ENCODE peak calls at places on chromosomes 13 and 19, in eight cellular contexts. One of them, this sample, is unnamed.

GRCh38 chr19:6773323-6773931 is 919 bp downstream of the VAV1 start:
- DNase-seq in AG10803: no peak
- DNase-seq in PC-3: no peak
- DNase-seq in AG04449: no peak
- DNase-seq in cardiac muscle cell: no peak
- DNase-seq in AG04450: no peak
- DNase-seq in GM23338: peak
- DNase-seq in BE2C: no peak
- DNase-seq in this sample: no peak

GRCh38 chr13:32125746-32126145 is 94.2 kb downstream of the FRY start:
- DNase-seq in PC-3: peak
- DNase-seq in AG04449: no peak
- DNase-seq in AG04450: no peak
- DNase-seq in GM23338: no peak
- DNase-seq in AG10803: peak
- DNase-seq in BE2C: no peak
- DNase-seq in cardiac muscle cell: peak
- DNase-seq in this sample: no peak

GRCh38 chr13:110664074-110664473 is 41.8 kb downstream of the CARS2 start:
- DNase-seq in AG04449: no peak
- DNase-seq in AG10803: no peak
- DNase-seq in PC-3: no peak
- DNase-seq in cardiac muscle cell: no peak
- DNase-seq in AG04450: no peak
- DNase-seq in BE2C: no peak
- DNase-seq in GM23338: no peak
- DNase-seq in this sample: no peak

GRCh38 chr13:37414667-37415066 is 183.9 kb downstream of the POSTN start:
- DNase-seq in AG04449: no peak
- DNase-seq in PC-3: no peak
- DNase-seq in AG10803: no peak
- DNase-seq in GM23338: peak
- DNase-seq in AG04450: no peak
- DNase-seq in BE2C: no peak
- DNase-seq in cardiac muscle cell: no peak
- DNase-seq in this sample: no peak

GRCh38 chr19:44753932-44754742 is 5.6 kb downstream of the BCL3 start:
- DNase-seq in cardiac muscle cell: peak
- DNase-seq in GM23338: peak
- DNase-seq in AG10803: peak
- DNase-seq in BE2C: peak
- DNase-seq in PC-3: peak
- DNase-seq in AG04450: no peak
- DNase-seq in AG04449: no peak
- DNase-seq in this sample: peak

GRCh38 chr13:24053505-24054251 is 106.8 kb upstream of the SPATA13 start:
- DNase-seq in PC-3: peak
- DNase-seq in GM23338: peak
- DNase-seq in AG04450: no peak
- DNase-seq in cardiac muscle cell: peak
- DNase-seq in AG04449: no peak
- DNase-seq in AG10803: peak
- DNase-seq in BE2C: peak
- DNase-seq in this sample: peak

GRCh38 chr19:7673995-7674667 is 2.8 kb upstream of the MCEMP1 start:
- DNase-seq in AG10803: peak
- DNase-seq in GM23338: peak
- DNase-seq in AG04449: no peak
- DNase-seq in AG04450: no peak
- DNase-seq in cardiac muscle cell: peak
- DNase-seq in BE2C: peak
- DNase-seq in PC-3: peak
- DNase-seq in this sample: peak

GRCh38 chr13:105925496-105925895 is 610.0 kb downstream of the EFNB2 start:
- DNase-seq in AG04449: no peak
- DNase-seq in GM23338: no peak
- DNase-seq in PC-3: peak
- DNase-seq in BE2C: no peak
- DNase-seq in AG04450: no peak
- DNase-seq in AG10803: peak
- DNase-seq in cardiac muscle cell: peak
- DNase-seq in this sample: no peak

GRCh38 chr13:88022826-88023225 is 351.7 kb downstream of the SLITRK5 start:
- DNase-seq in BE2C: no peak
- DNase-seq in AG04449: no peak
- DNase-seq in AG10803: peak
- DNase-seq in AG04450: no peak
- DNase-seq in GM23338: no peak
- DNase-seq in cardiac muscle cell: peak
- DNase-seq in PC-3: no peak
- DNase-seq in this sample: no peak

GRCh38 chr19:40605201-40605971 is 4.2 kb downstream of the LTBP4 start:
- DNase-seq in AG04450: no peak
- DNase-seq in PC-3: peak
- DNase-seq in cardiac muscle cell: peak
- DNase-seq in AG04449: no peak
- DNase-seq in AG10803: peak
- DNase-seq in GM23338: peak
- DNase-seq in BE2C: peak
- DNase-seq in this sample: peak

GRCh38 chr19:48969276-48970138 is 4.4 kb downstream of the FTL start:
- DNase-seq in PC-3: no peak
- DNase-seq in BE2C: peak
- DNase-seq in AG10803: no peak
- DNase-seq in cardiac muscle cell: no peak
- DNase-seq in AG04450: no peak
- DNase-seq in GM23338: peak
- DNase-seq in AG04449: no peak
- DNase-seq in this sample: no peak

GRCh38 chr19:13986348-13986904 is 19.7 kb downstream of the RFX1 start:
- DNase-seq in AG04449: no peak
- DNase-seq in GM23338: peak
- DNase-seq in cardiac muscle cell: peak
- DNase-seq in AG04450: peak
- DNase-seq in BE2C: peak
- DNase-seq in PC-3: no peak
- DNase-seq in AG10803: peak
- DNase-seq in this sample: peak

GRCh38 chr19:40465025-40465780 is at the start of gene BLVRB:
- DNase-seq in AG04450: no peak
- DNase-seq in GM23338: peak
- DNase-seq in PC-3: peak
- DNase-seq in cardiac muscle cell: peak
- DNase-seq in AG04449: peak
- DNase-seq in AG10803: peak
- DNase-seq in BE2C: no peak
- DNase-seq in this sample: no peak

GRCh38 chr19:5032101-5032967 is 63.4 kb downstream of the KDM4B start:
- DNase-seq in GM23338: no peak
- DNase-seq in AG10803: no peak
- DNase-seq in BE2C: no peak
- DNase-seq in PC-3: no peak
- DNase-seq in cardiac muscle cell: no peak
- DNase-seq in AG04449: no peak
- DNase-seq in AG04450: no peak
- DNase-seq in this sample: no peak

GRCh38 chr19:6092329-6093286 is 17.7 kb downstream of the RFX2 start:
- DNase-seq in AG04449: no peak
- DNase-seq in PC-3: peak
- DNase-seq in AG04450: no peak
- DNase-seq in GM23338: peak
- DNase-seq in cardiac muscle cell: peak
- DNase-seq in BE2C: peak
- DNase-seq in AG10803: peak
- DNase-seq in this sample: peak

GRCh38 chr13:45548281-45548680 is 67.3 kb downstream of the ERICH6B start:
- DNase-seq in PC-3: no peak
- DNase-seq in AG04449: no peak
- DNase-seq in AG10803: no peak
- DNase-seq in GM23338: peak
- DNase-seq in BE2C: no peak
- DNase-seq in cardiac muscle cell: no peak
- DNase-seq in AG04450: no peak
- DNase-seq in this sample: no peak

GRCh38 chr13:29664591-29664990 is 69.1 kb upstream of the SLC7A1 start:
- DNase-seq in AG04449: no peak
- DNase-seq in BE2C: no peak
- DNase-seq in AG04450: no peak
- DNase-seq in PC-3: no peak
- DNase-seq in GM23338: no peak
- DNase-seq in AG10803: no peak
- DNase-seq in cardiac muscle cell: no peak
- DNase-seq in this sample: no peak

GRCh38 chr13:71751074-71751473 is 115.9 kb downstream of the DACH1 start:
- DNase-seq in AG04450: no peak
- DNase-seq in AG04449: no peak
- DNase-seq in AG10803: no peak
- DNase-seq in GM23338: no peak
- DNase-seq in BE2C: peak
- DNase-seq in PC-3: no peak
- DNase-seq in cardiac muscle cell: no peak
- DNase-seq in this sample: no peak

GRCh38 chr19:50478901-50479715 is 2.5 kb upstream of the GARIN5A start:
- DNase-seq in AG04450: no peak
- DNase-seq in PC-3: peak
- DNase-seq in GM23338: peak
- DNase-seq in AG10803: peak
- DNase-seq in AG04449: no peak
- DNase-seq in cardiac muscle cell: peak
- DNase-seq in BE2C: peak
- DNase-seq in this sample: no peak
- TF ChIP-seq CTCF in AG04450: peak
- TF ChIP-seq CTCF in PC-3: peak
- TF ChIP-seq CTCF in GM23338: peak
- TF ChIP-seq CTCF in AG10803: peak
- TF ChIP-seq CTCF in AG04449: peak
- TF ChIP-seq CTCF in cardiac muscle cell: peak
- TF ChIP-seq CTCF in BE2C: peak
- TF ChIP-seq CTCF in this sample: no peak

DNA sequence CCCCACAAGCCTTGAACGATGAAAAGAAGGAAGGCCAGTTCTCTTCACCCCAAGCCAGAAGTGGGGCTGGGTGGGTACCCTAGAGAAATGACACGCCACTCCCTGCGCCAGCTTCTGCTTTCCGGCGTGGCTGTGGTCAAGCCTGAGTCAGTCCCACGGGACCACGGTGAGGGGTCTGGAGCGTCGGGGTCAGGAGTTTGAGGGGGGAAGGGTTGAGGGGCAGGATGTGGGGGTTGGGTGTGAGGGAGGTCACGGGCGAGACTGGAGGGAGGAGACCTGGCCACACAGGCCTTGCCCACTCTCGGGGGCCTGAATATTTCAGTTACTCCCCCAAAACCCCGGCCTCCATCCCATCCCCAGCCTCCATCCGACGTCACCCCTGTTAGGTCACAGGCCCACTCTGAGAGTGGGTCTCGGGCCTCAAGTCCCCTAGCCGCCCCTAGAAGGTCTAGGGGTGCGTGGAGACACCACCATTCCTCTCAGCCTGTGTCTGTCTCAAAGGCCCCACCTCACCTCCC is 500 bp upstream of the IFI30 start:
- DNase-seq in AG04450: no peak
- DNase-seq in cardiac muscle cell: peak
- DNase-seq in PC-3: no peak
- DNase-seq in AG10803: no peak
- DNase-seq in BE2C: no peak
- DNase-seq in GM23338: no peak
- DNase-seq in AG04449: no peak
- DNase-seq in this sample: no peak
- H3K4me3 ChIP-seq in AG04450: peak
- H3K4me3 ChIP-seq in cardiac muscle cell: no peak
- H3K4me3 ChIP-seq in PC-3: peak
- H3K4me3 ChIP-seq in AG10803: peak
- H3K4me3 ChIP-seq in BE2C: peak
- H3K4me3 ChIP-seq in GM23338: peak
- H3K4me3 ChIP-seq in AG04449: peak
- H3K4me3 ChIP-seq in this sample: peak

DNA sequence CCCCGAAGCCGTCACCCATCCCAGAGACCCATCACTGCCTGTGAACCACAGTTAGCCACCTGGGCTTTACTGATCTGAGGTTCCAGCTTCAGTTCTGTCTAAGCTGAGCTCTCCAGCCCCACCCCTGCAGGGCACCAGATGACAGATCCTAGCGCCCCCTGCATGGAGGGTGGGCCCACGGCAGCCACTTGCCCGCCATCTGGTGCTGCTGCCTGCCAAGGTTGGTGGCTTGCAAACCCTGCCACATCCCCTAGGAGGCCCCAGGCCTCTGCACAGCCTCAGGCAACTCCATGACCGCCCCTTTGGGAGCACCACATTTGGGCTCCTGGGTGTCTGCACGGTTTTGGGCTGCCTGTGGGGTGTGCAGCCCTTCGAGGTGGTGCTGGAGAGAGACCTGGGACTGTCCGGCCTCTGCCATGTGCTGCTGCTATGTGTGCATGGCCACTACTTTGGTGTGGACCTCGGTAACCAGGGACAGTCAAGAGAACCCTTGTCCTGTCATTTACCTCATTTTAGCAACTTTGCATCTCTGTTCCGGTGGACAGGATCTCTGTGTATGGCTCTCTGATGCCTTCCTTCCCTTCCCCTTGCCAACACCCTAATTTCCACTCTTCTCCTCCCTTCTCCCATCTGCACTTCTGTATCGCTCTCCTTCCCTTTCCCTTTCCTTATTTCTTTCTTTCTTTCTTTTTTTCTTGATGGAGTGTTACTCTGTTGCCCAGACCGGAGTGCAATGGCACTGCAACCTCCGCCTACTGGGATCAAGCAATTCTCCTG is 17.4 kb upstream of the SDHAF1 start:
- DNase-seq in cardiac muscle cell: no peak
- DNase-seq in AG04450: no peak
- DNase-seq in AG04449: no peak
- DNase-seq in GM23338: peak
- DNase-seq in AG10803: no peak
- DNase-seq in BE2C: peak
- DNase-seq in PC-3: no peak
- DNase-seq in this sample: no peak
- TF ChIP-seq CTCF in cardiac muscle cell: peak
- TF ChIP-seq CTCF in AG04450: no peak
- TF ChIP-seq CTCF in AG04449: no peak
- TF ChIP-seq CTCF in GM23338: peak
- TF ChIP-seq CTCF in AG10803: no peak
- TF ChIP-seq CTCF in BE2C: peak
- TF ChIP-seq CTCF in PC-3: peak
- TF ChIP-seq CTCF in this sample: no peak

DNA sequence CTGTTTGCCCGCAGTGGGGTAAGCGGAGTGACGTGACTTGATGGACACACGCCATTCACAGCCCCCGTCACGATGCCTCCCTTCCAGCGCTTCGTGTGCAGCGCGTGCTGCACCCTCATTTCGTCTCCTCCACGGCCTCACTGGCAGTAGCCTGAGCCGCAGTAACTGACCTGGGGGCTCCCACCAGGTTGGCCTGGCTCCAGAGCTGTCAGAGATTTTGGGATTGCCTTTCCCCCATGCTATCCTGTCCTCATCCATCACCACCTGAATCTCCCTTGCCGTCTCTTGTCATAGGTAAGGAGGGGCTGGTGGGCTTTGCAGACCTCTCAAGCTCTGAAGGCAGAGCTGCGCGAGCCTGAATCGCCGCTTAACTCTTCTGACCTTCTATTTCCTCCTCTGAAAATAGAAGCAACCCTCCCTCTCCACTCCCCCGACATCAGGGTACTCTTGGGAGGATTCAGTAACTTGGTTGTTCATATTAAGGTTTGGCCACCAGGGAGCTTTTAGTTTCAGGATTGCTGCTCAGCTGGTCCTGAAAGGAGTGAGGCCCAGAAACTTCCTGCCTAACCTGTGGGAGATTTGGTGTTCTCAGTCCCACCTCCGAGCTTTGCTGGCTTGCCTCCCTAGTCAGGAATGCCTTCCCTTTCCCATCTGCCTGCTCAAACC is 27.9 kb downstream of the SIGLEC5 start:
- DNase-seq in GM23338: peak
- DNase-seq in BE2C: no peak
- DNase-seq in PC-3: no peak
- DNase-seq in AG04450: no peak
- DNase-seq in AG10803: no peak
- DNase-seq in cardiac muscle cell: no peak
- DNase-seq in AG04449: no peak
- DNase-seq in this sample: no peak
- H3K4me3 ChIP-seq in GM23338: no peak
- H3K4me3 ChIP-seq in BE2C: no peak
- H3K4me3 ChIP-seq in PC-3: no peak
- H3K4me3 ChIP-seq in AG04450: no peak
- H3K4me3 ChIP-seq in AG10803: no peak
- H3K4me3 ChIP-seq in cardiac muscle cell: no peak
- H3K4me3 ChIP-seq in AG04449: no peak
- H3K4me3 ChIP-seq in this sample: no peak